ENCODE peak calls at places on chromosomes 16 and 17, in ten cellular contexts. P, M, C, R, A, D, E, Z, H and L are unnamed samples.

GRCh38 chr16:1984347-1985225 is 593 bp downstream of the GFER start:
- DNase-seq in C (no peak), P (no peak), M (no peak), D (no peak), R (peak), Z (no peak), A (no peak), H (no peak), E (no peak), L (peak)

GRCh38 chr17:78734841-78735641 is 47.0 kb downstream of the CYTH1 start:
- DNase-seq in M (no peak), C (no peak), P (no peak), Z (no peak), E (no peak), D (no peak), R (no peak), A (no peak), H (no peak), L (no peak)

GRCh38 chr17:50359998-50360461 is 13.0 kb downstream of the MRPL27 start:
- DNase-seq in M (no peak), H (no peak), E (no peak), R (no peak), A (no peak), Z (no peak), C (no peak), D (no peak), P (no peak), L (no peak)

GRCh38 chr17:77475012-77475976 is 334.5 kb downstream of the SEC14L1 start:
- DNase-seq in H (peak), Z (no peak), P (no peak), E (peak), R (no peak), A (peak), D (peak), M (peak), C (no peak), L (peak)

GRCh38 chr17:31935512-31935911 is 1.3 kb upstream of the SUZ12 start:
- DNase-seq in C (no peak), A (no peak), P (no peak), D (no peak), H (no peak), R (no peak), E (no peak), M (no peak), Z (no peak), L (no peak)

GRCh38 chr17:12744298-12744697 is 45.0 kb upstream of the ARHGAP44 start:
- DNase-seq in M (no peak), E (peak), D (no peak), C (peak), A (no peak), H (no peak), R (no peak), Z (peak), P (no peak), L (no peak)

GRCh38 chr17:17048106-17048505 is 5.8 kb downstream of the MPRIP start:
- DNase-seq in H (no peak), D (no peak), M (no peak), R (no peak), C (no peak), E (no peak), Z (no peak), A (no peak), P (no peak), L (no peak)

GRCh38 chr17:18356624-18357023 is 6.7 kb downstream of the SHMT1 start:
- DNase-seq in R (no peak), H (peak), D (peak), M (no peak), A (no peak), Z (no peak), C (peak), E (peak), P (no peak), L (peak)

GRCh38 chr17:37134050-37134449 is 185.3 kb downstream of the AATF start:
- DNase-seq in D (no peak), M (no peak), P (no peak), Z (no peak), A (no peak), H (no peak), E (no peak), R (peak), C (no peak), L (no peak)

GRCh38 chr16:74627506-74628220 is 20.7 kb upstream of the GLG1 start:
- DNase-seq in D (peak), R (no peak), E (no peak), Z (no peak), C (peak), A (no peak), M (no peak), P (no peak), H (no peak), L (peak)

GRCh38 chr17:57948555-57949420 is 6.4 kb downstream of the CUEDC1 start:
- DNase-seq in R (no peak), Z (peak), C (no peak), H (peak), E (peak), M (no peak), P (peak), A (no peak), D (peak), L (peak)
- TF ChIP-seq CTCF in R (no peak), Z (peak), C (peak), H (no peak), E (no peak), M (no peak), P (no peak), A (no peak), D (no peak), L (no peak)

GRCh38 chr16:11871193-11871592 is 19.9 kb upstream of the RSL1D1 start:
- DNase-seq in A (no peak), M (no peak), H (no peak), P (no peak), E (peak), R (no peak), C (no peak), Z (no peak), D (no peak), L (peak)
- H3K27ac ChIP-seq in A (no peak), M (no peak), H (no peak), P (no peak), E (peak), R (no peak), C (no peak), Z (no peak), D (peak), L (no peak)

GRCh38 chr16:84735846-84736586 is 36.2 kb downstream of the USP10 start:
- DNase-seq in C (peak), P (no peak), E (peak), Z (no peak), R (no peak), H (no peak), D (no peak), A (peak), M (no peak), L (no peak)
- TF ChIP-seq CTCF in C (peak), P (no peak), E (no peak), Z (peak), R (no peak), H (peak), D (no peak), A (peak), M (no peak), L (no peak)

GRCh38 chr16:23061669-23062068 is 87.6 kb downstream of the USP31 start:
- DNase-seq in A (no peak), C (no peak), Z (no peak), R (no peak), H (no peak), P (no peak), E (no peak), D (no peak), M (no peak), L (peak)

GRCh38 chr16:23057013-23057596 is 92.1 kb downstream of the USP31 start:
- DNase-seq in M (no peak), A (no peak), H (no peak), C (no peak), E (no peak), Z (no peak), R (no peak), D (no peak), P (no peak), L (no peak)

GRCh38 chr16:23058576-23058975 is 90.7 kb downstream of the USP31 start:
- DNase-seq in C (no peak), M (no peak), H (no peak), R (no peak), A (no peak), E (no peak), Z (no peak), D (no peak), P (no peak), L (no peak)

GRCh38 chr16:23060458-23061320 is 88.6 kb downstream of the USP31 start:
- DNase-seq in H (peak), C (peak), D (peak), M (peak), R (peak), A (peak), Z (peak), P (no peak), E (peak), L (peak)

GRCh38 chr16:23059433-23059832 is 89.8 kb downstream of the USP31 start:
- DNase-seq in Z (no peak), A (no peak), P (no peak), C (no peak), E (no peak), H (no peak), D (no peak), R (no peak), M (no peak), L (no peak)
- H3K27ac ChIP-seq in Z (no peak), A (no peak), P (no peak), C (no peak), E (no peak), H (no peak), D (no peak), R (no peak), M (no peak), L (no peak)

GRCh38 chr16:49140618-49141017 is 141.0 kb downstream of the CBLN1 start:
- DNase-seq in D (no peak), C (no peak), Z (no peak), H (no peak), M (no peak), E (no peak), R (no peak), P (no peak), A (no peak), L (no peak)
- TF ChIP-seq CTCF in D (no peak), C (no peak), Z (no peak), H (no peak), M (no peak), E (no peak), R (no peak), P (no peak), A (no peak), L (no peak)

GRCh38 chr16:82045471-82046178 is 10.6 kb downstream of the HSD17B2 start:
- DNase-seq in M (no peak), P (no peak), D (no peak), H (no peak), C (no peak), Z (no peak), R (no peak), E (no peak), A (no peak), L (no peak)
- H3K27ac ChIP-seq in M (no peak), P (no peak), D (no peak), H (no peak), C (no peak), Z (no peak), R (no peak), E (no peak), A (no peak), L (no peak)

DNA sequence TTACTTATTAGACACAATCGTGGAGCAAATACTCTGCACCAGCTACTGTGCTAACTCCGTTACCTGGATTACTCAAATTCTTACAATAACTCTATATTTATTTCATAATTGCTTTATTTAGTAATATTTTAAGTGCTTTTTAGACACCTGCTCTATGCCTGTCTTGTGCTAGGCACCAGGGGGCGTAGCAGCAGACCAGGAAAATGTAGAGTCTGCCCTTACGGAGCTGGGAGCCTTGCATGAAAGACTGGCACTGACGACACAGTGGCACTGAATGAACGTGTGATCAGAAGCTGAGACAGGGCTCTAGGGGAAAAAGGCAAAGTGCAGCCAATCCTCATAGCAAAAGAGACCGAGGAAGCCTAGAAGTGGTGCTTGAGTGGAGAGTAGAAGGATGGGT is 486.5 kb downstream of the CDH13 start:
- DNase-seq in Z (no peak), M (no peak), E (peak), R (no peak), C (no peak), D (no peak), H (no peak), A (no peak), P (no peak), L (no peak)
- TF ChIP-seq CTCF in Z (peak), M (no peak), E (peak), R (no peak), C (peak), D (no peak), H (peak), A (no peak), P (peak), L (peak)

GRCh38 chr17:61459434-61459809 is 7.2 kb downstream of the TBX4 start:
- DNase-seq in C (no peak), A (no peak), M (no peak), E (no peak), R (no peak), H (no peak), P (no peak), D (no peak), Z (no peak), L (no peak)
- H3K27ac ChIP-seq in C (no peak), A (no peak), M (no peak), E (no peak), R (no peak), H (no peak), P (no peak), D (no peak), Z (no peak), L (no peak)

GRCh38 chr16:56281256-56281805 is 90.0 kb downstream of the GNAO1 start:
- DNase-seq in Z (no peak), M (no peak), E (no peak), H (no peak), D (no peak), P (no peak), C (no peak), R (peak), A (no peak), L (no peak)
- TF ChIP-seq CTCF in Z (peak), M (no peak), E (peak), H (peak), D (no peak), P (peak), C (peak), R (peak), A (no peak), L (peak)